ENCODE peak calls at places on chromosomes 4 and X, in seven cellular contexts. T is activated CD8-positive, alpha-beta memory T cell treated with anti-CD3 and anti-CD28 coated beads for 48 hours; V is amniotic stem cell; W is IMR-90; C is effector CD4-positive, alpha-beta T cell; O is MCF 10A; Q is HCT116. I is an unnamed sample.

GRCh38 chrX:3522016-3522690 is 175.7 kb upstream of the MXRA5 start:
- DNase-seq in T (no peak), V (peak; percentile 19), W (peak; percentile 82), C (no peak), O (no peak), Q (no peak), I (no peak)

GRCh38 chrX:141759238-141759637 is 60.7 kb upstream of the SPANXD start:
- DNase-seq in T (no peak), V (no peak), W (no peak), C (no peak), O (no peak), Q (no peak), I (no peak)

GRCh38 chr4:85147481-85148076 is 181.1 kb upstream of the WDFY3 start:
- DNase-seq in T (no peak), V (peak; percentile 53), W (peak; percentile 54), C (no peak), O (peak; percentile 74), Q (peak; percentile 69), I (no peak)

GRCh38 chr4:168273838-168274237 is 44.7 kb downstream of the DDX60 start:
- DNase-seq in T (no peak), V (no peak), W (no peak), C (no peak), O (peak; percentile 40), Q (no peak), I (no peak)

GRCh38 chr4:20408596-20408995 is 156.9 kb downstream of the SLIT2 start:
- DNase-seq in T (no peak), V (no peak), W (peak; percentile 56), C (no peak), O (no peak), Q (no peak), I (no peak)

GRCh38 chr4:4254179-4254578 is 6.2 kb upstream of the TMEM128 start:
- DNase-seq in T (no peak), V (no peak), W (no peak), C (no peak), O (no peak), Q (no peak), I (no peak)

GRCh38 chrX:96763608-96764007 is 79.0 kb downstream of the DIAPH2 start:
- DNase-seq in T (no peak), V (no peak), W (no peak), C (no peak), O (no peak), Q (no peak), I (no peak)

GRCh38 chr4:110309686-110310085 is 111.3 kb upstream of the ELOVL6 start:
- DNase-seq in T (no peak), V (peak; percentile 16), W (peak; percentile 2), C (no peak), O (no peak), Q (no peak), I (no peak)

GRCh38 chr4:88705805-88706518 is 8.3 kb upstream of the NAP1L5 start:
- DNase-seq in T (no peak), V (peak; percentile 4), W (peak; percentile 57), C (no peak), O (peak; percentile 15), Q (no peak), I (no peak)

GRCh38 chr4:76090241-76090691 is 15.8 kb downstream of the ART3 start:
- DNase-seq in T (no peak), V (peak; percentile 9), W (peak; percentile 94), C (no peak), O (peak; percentile 88), Q (no peak), I (no peak)

GRCh38 chr4:38310446-38311043 is 350.3 kb downstream of the PTTG2 start:
- DNase-seq in T (peak; percentile 42), V (no peak), W (no peak), C (peak; percentile 51), O (no peak), Q (no peak), I (peak; percentile 58)

GRCh38 chr4:121451310-121451709 is 70.5 kb upstream of the QRFPR start:
- DNase-seq in T (no peak), V (no peak), W (no peak), C (no peak), O (no peak), Q (no peak), I (no peak)

GRCh38 chr4:98516042-98516440 is 142.4 kb downstream of the TSPAN5 start:
- DNase-seq in T (no peak), V (peak; percentile 53), W (peak; percentile 90), C (no peak), O (peak; percentile 82), Q (peak; percentile 31), I (no peak)

GRCh38 chr4:174406416-174406815 is 115.9 kb downstream of the HPGD start:
- DNase-seq in T (no peak), V (no peak), W (no peak), C (no peak), O (no peak), Q (no peak), I (no peak)

GRCh38 chr4:146029147-146029546 is 90.5 kb upstream of the ZNF827 start:
- DNase-seq in T (no peak), V (peak; percentile 27), W (no peak), C (no peak), O (peak; percentile 8), Q (no peak), I (no peak)

GRCh38 chr4:16294455-16294854 is 68.2 kb upstream of the TAPT1 start:
- DNase-seq in T (no peak), V (no peak), W (peak; percentile 52), C (no peak), O (no peak), Q (no peak), I (no peak)

GRCh38 chr4:11585506-11585905 is 156.8 kb upstream of the HS3ST1 start:
- DNase-seq in T (no peak), V (no peak), W (no peak), C (no peak), O (peak; percentile 60), Q (peak; percentile 34), I (no peak)

GRCh38 chr4:84814100-84814750 is 152.3 kb downstream of the WDFY3 start:
- DNase-seq in T (no peak), V (peak; percentile 59), W (peak; percentile 96), C (no peak), O (peak; percentile 89), Q (peak; percentile 60), I (no peak)

GRCh38 chrX:119105826-119106225 is 21.8 kb downstream of the KIAA1210 start:
- DNase-seq in T (no peak), V (no peak), W (peak; percentile 19), C (no peak), O (no peak), Q (no peak), I (no peak)

GRCh38 chr4:73828945-73829344 is 7.5 kb upstream of the CXCL6 start:
- DNase-seq in T (no peak), V (no peak), W (peak; percentile 53), C (no peak), O (peak; percentile 31), Q (no peak), I (no peak)

GRCh38 chr4:7876096-7876993 is 63.3 kb downstream of the AFAP1 start:
- DNase-seq in T (no peak), V (no peak), W (peak; percentile 73), C (peak; percentile 19), O (no peak), Q (no peak), I (no peak)

GRCh38 chrX:67723580-67724351 is 179.9 kb downstream of the AR start:
- DNase-seq in T (no peak), V (no peak), W (no peak), C (no peak), O (no peak), Q (no peak), I (no peak)